ENCODE peak calls at places on chromosomes 11 and 22, in seven cellular contexts. One of them, this sample, is unnamed.

GRCh38 chr11:43489869-43490465 is 131.2 kb downstream of the TTC17 start:
- DNase-seq in CD8-positive, alpha-beta memory T cell: no peak
- DNase-seq in GF-D8: no peak
- DNase-seq in fibroblast of pulmonary artery: no peak
- DNase-seq in WTC11: no peak
- DNase-seq in AG10803: no peak
- DNase-seq in hippocampal formation: no peak
- DNase-seq in this sample: no peak

GRCh38 chr11:71293961-71294782 is 41.8 kb upstream of the SHANK2 start:
- DNase-seq in GF-D8: no peak
- DNase-seq in fibroblast of pulmonary artery: no peak
- DNase-seq in hippocampal formation: no peak
- DNase-seq in CD8-positive, alpha-beta memory T cell: no peak
- DNase-seq in AG10803: no peak
- DNase-seq in WTC11: no peak
- DNase-seq in this sample: no peak

GRCh38 chr22:50612715-50613221 is 12.2 kb downstream of the MAPK8IP2 start:
- DNase-seq in hippocampal formation: no peak
- DNase-seq in fibroblast of pulmonary artery: no peak
- DNase-seq in AG10803: no peak
- DNase-seq in GF-D8: no peak
- DNase-seq in WTC11: peak
- DNase-seq in CD8-positive, alpha-beta memory T cell: no peak
- DNase-seq in this sample: no peak

GRCh38 chr11:101429708-101430107 is 154.1 kb downstream of the TRPC6 start:
- DNase-seq in AG10803: no peak
- DNase-seq in WTC11: no peak
- DNase-seq in fibroblast of pulmonary artery: no peak
- DNase-seq in GF-D8: no peak
- DNase-seq in hippocampal formation: no peak
- DNase-seq in CD8-positive, alpha-beta memory T cell: no peak
- DNase-seq in this sample: no peak

GRCh38 chr11:93051181-93051580 is 81.7 kb downstream of the MTNR1B start:
- DNase-seq in AG10803: peak
- DNase-seq in hippocampal formation: no peak
- DNase-seq in CD8-positive, alpha-beta memory T cell: no peak
- DNase-seq in fibroblast of pulmonary artery: peak
- DNase-seq in WTC11: no peak
- DNase-seq in GF-D8: no peak
- DNase-seq in this sample: peak

GRCh38 chr11:40160418-40160817 is 1299.0 kb downstream of the LRRC4C start:
- DNase-seq in GF-D8: no peak
- DNase-seq in hippocampal formation: no peak
- DNase-seq in WTC11: no peak
- DNase-seq in CD8-positive, alpha-beta memory T cell: no peak
- DNase-seq in fibroblast of pulmonary artery: no peak
- DNase-seq in AG10803: no peak
- DNase-seq in this sample: no peak

GRCh38 chr22:30004101-30004500 is 76.2 kb upstream of the HORMAD2 start:
- DNase-seq in GF-D8: no peak
- DNase-seq in AG10803: no peak
- DNase-seq in hippocampal formation: no peak
- DNase-seq in CD8-positive, alpha-beta memory T cell: no peak
- DNase-seq in WTC11: no peak
- DNase-seq in fibroblast of pulmonary artery: no peak
- DNase-seq in this sample: peak

GRCh38 chr11:67405196-67405567 is 1.3 kb downstream of the TBC1D10C start:
- DNase-seq in AG10803: no peak
- DNase-seq in WTC11: no peak
- DNase-seq in GF-D8: no peak
- DNase-seq in CD8-positive, alpha-beta memory T cell: no peak
- DNase-seq in fibroblast of pulmonary artery: no peak
- DNase-seq in hippocampal formation: no peak
- DNase-seq in this sample: no peak

GRCh38 chr11:117231637-117232021 is 244 bp downstream of the PCSK7 start:
- DNase-seq in fibroblast of pulmonary artery: no peak
- DNase-seq in hippocampal formation: no peak
- DNase-seq in CD8-positive, alpha-beta memory T cell: no peak
- DNase-seq in GF-D8: no peak
- DNase-seq in WTC11: no peak
- DNase-seq in AG10803: no peak
- DNase-seq in this sample: no peak

GRCh38 chr22:29692327-29692640 is 27.5 kb upstream of the CABP7 start:
- DNase-seq in AG10803: no peak
- DNase-seq in GF-D8: no peak
- DNase-seq in CD8-positive, alpha-beta memory T cell: no peak
- DNase-seq in hippocampal formation: no peak
- DNase-seq in fibroblast of pulmonary artery: no peak
- DNase-seq in WTC11: no peak
- DNase-seq in this sample: no peak

GRCh38 chr22:50175191-50175461 is 4.6 kb downstream of the PANX2 start:
- DNase-seq in CD8-positive, alpha-beta memory T cell: no peak
- DNase-seq in AG10803: no peak
- DNase-seq in WTC11: no peak
- DNase-seq in GF-D8: no peak
- DNase-seq in fibroblast of pulmonary artery: no peak
- DNase-seq in hippocampal formation: no peak
- DNase-seq in this sample: no peak

GRCh38 chr22:48889209-48889830 is 938.4 kb downstream of the BRD1 start:
- DNase-seq in hippocampal formation: no peak
- DNase-seq in CD8-positive, alpha-beta memory T cell: peak
- DNase-seq in fibroblast of pulmonary artery: no peak
- DNase-seq in AG10803: no peak
- DNase-seq in GF-D8: no peak
- DNase-seq in WTC11: no peak
- DNase-seq in this sample: no peak

GRCh38 chr11:82056450-82056849 is 677.2 kb downstream of the FAM181B start:
- DNase-seq in hippocampal formation: no peak
- DNase-seq in CD8-positive, alpha-beta memory T cell: no peak
- DNase-seq in AG10803: no peak
- DNase-seq in WTC11: no peak
- DNase-seq in GF-D8: no peak
- DNase-seq in fibroblast of pulmonary artery: no peak
- DNase-seq in this sample: no peak

GRCh38 chr22:42811510-42811909 is 45.6 kb downstream of the ARFGAP3 start:
- DNase-seq in GF-D8: no peak
- DNase-seq in CD8-positive, alpha-beta memory T cell: no peak
- DNase-seq in fibroblast of pulmonary artery: no peak
- DNase-seq in AG10803: no peak
- DNase-seq in WTC11: no peak
- DNase-seq in hippocampal formation: no peak
- DNase-seq in this sample: no peak

GRCh38 chr11:12552677-12553076 is 121.5 kb upstream of the TEAD1 start:
- DNase-seq in fibroblast of pulmonary artery: peak
- DNase-seq in AG10803: peak
- DNase-seq in WTC11: no peak
- DNase-seq in GF-D8: no peak
- DNase-seq in CD8-positive, alpha-beta memory T cell: no peak
- DNase-seq in hippocampal formation: no peak
- DNase-seq in this sample: peak

GRCh38 chr11:69208190-69209037 is 52.7 kb downstream of the SMIM38 start:
- DNase-seq in CD8-positive, alpha-beta memory T cell: no peak
- DNase-seq in AG10803: no peak
- DNase-seq in WTC11: no peak
- DNase-seq in hippocampal formation: no peak
- DNase-seq in fibroblast of pulmonary artery: no peak
- DNase-seq in GF-D8: no peak
- DNase-seq in this sample: no peak

GRCh38 chr11:40445391-40445790 is 1014.1 kb downstream of the LRRC4C start:
- DNase-seq in CD8-positive, alpha-beta memory T cell: no peak
- DNase-seq in WTC11: no peak
- DNase-seq in hippocampal formation: no peak
- DNase-seq in AG10803: peak
- DNase-seq in fibroblast of pulmonary artery: no peak
- DNase-seq in GF-D8: no peak
- DNase-seq in this sample: peak

GRCh38 chr11:1748467-1749019 is 1.9 kb downstream of the IFITM10 start:
- DNase-seq in CD8-positive, alpha-beta memory T cell: no peak
- DNase-seq in hippocampal formation: no peak
- DNase-seq in AG10803: no peak
- DNase-seq in GF-D8: no peak
- DNase-seq in fibroblast of pulmonary artery: no peak
- DNase-seq in WTC11: no peak
- DNase-seq in this sample: no peak

GRCh38 chr11:104968856-104969776 is 742 bp upstream of the CASP4 start:
- DNase-seq in GF-D8: no peak
- DNase-seq in CD8-positive, alpha-beta memory T cell: no peak
- DNase-seq in WTC11: peak
- DNase-seq in hippocampal formation: no peak
- DNase-seq in AG10803: peak
- DNase-seq in fibroblast of pulmonary artery: peak
- DNase-seq in this sample: no peak

This sample was measured in EH.